ENCODE peak calls at places on chromosomes 5 and 9, in six cellular contexts. H is astrocyte; S is fibroblast of lung; J is GM23248; V is CD8-positive, alpha-beta T cell; L is fibroblast of villous mesenchyme. E is an unnamed sample.

GRCh38 chr5:68071243-68071642 is 144.3 kb upstream of the PIK3R1 start:
- DNase-seq in J (peak), V (no peak), H (no peak), L (no peak), S (no peak), E (no peak)

GRCh38 chr9:35906923-35907699 is 1.1 kb downstream of the HRCT1 start:
- DNase-seq in H (peak), V (no peak), L (peak), S (peak), J (peak), E (peak)

GRCh38 chr9:113593682-113594281 is 130.3 kb downstream of the RGS3 start:
- DNase-seq in L (peak), J (peak), V (no peak), H (peak), S (peak), E (peak)

GRCh38 chr5:32298056-32298420 is 14.7 kb downstream of the MTMR12 start:
- DNase-seq in H (no peak), V (no peak), J (no peak), L (no peak), S (no peak), E (no peak)

GRCh38 chr9:14155237-14155636 is 158.7 kb downstream of the NFIB start:
- DNase-seq in V (no peak), S (no peak), H (no peak), L (no peak), J (no peak), E (no peak)

GRCh38 chr9:134187821-134188420 is 23.6 kb upstream of the RNU6ATAC start:
- DNase-seq in V (no peak), S (no peak), L (no peak), H (no peak), J (no peak), E (no peak)

GRCh38 chr9:109417585-109418544 is 80.2 kb downstream of the PTPN3 start:
- DNase-seq in S (no peak), L (no peak), J (no peak), V (no peak), H (no peak), E (no peak)

GRCh38 chr9:127783111-127783621 is 2.7 kb upstream of the CDK9 start:
- DNase-seq in V (peak), L (no peak), J (no peak), S (no peak), H (no peak), E (peak)

GRCh38 chr5:174542466-174542865 is 181.9 kb upstream of the MSX2 start:
- DNase-seq in J (no peak), V (no peak), H (no peak), L (no peak), S (no peak), E (no peak)

GRCh38 chr5:33371660-33372059 is 69.1 kb upstream of the TARS1 start:
- DNase-seq in J (peak), S (peak), V (no peak), H (peak), L (peak), E (no peak)

GRCh38 chr5:90558344-90559192 is at the start of gene ADGRV1:
- DNase-seq in H (peak), V (no peak), L (peak), S (peak), J (peak), E (peak)

GRCh38 chr5:169116961-169117461 is 183.9 kb downstream of the SLIT3 start:
- DNase-seq in H (no peak), J (peak), S (no peak), V (no peak), L (no peak), E (peak)

GRCh38 chr9:88923653-88924284 is 67.5 kb upstream of the S1PR3 start:
- DNase-seq in L (no peak), V (no peak), S (no peak), H (no peak), J (no peak), E (no peak)

GRCh38 chr5:174119386-174119785 is 73.9 kb downstream of the NSG2 start:
- DNase-seq in L (no peak), S (no peak), J (no peak), H (no peak), V (no peak), E (no peak)

GRCh38 chr5:155128786-155129512 is 115.4 kb downstream of the KIF4B start:
- DNase-seq in L (no peak), J (peak), V (no peak), S (no peak), H (no peak), E (no peak)

GRCh38 chr5:151718168-151718567 is 31.5 kb upstream of the SPARC start:
- DNase-seq in J (peak), V (no peak), L (peak), H (peak), S (peak), E (no peak)

GRCh38 chr5:66633754-66634153 is 37.6 kb downstream of the MAST4 start:
- DNase-seq in H (no peak), L (no peak), J (no peak), S (no peak), V (no peak), E (peak)

GRCh38 chr5:113123563-113123962 is 147.0 kb downstream of the DCP2 start:
- DNase-seq in L (peak), V (no peak), S (no peak), H (no peak), J (no peak), E (no peak)

GRCh38 chr5:142696379-142696778 is 10.5 kb upstream of the FGF1 start:
- DNase-seq in H (no peak), J (no peak), V (no peak), L (no peak), S (no peak), E (no peak)

GRCh38 chr5:147690595-147690994 is 91.9 kb downstream of the JAKMIP2 start:
- DNase-seq in L (no peak), J (no peak), H (no peak), V (no peak), S (no peak), E (no peak)

GRCh38 chr9:36214571-36214970 is 23.9 kb downstream of the CLTA start:
- DNase-seq in L (peak), S (peak), J (peak), H (peak), V (no peak), E (no peak)

GRCh38 chr5:163269624-163270023 is 167.8 kb upstream of the CCNG1 start:
- DNase-seq in V (no peak), J (no peak), H (peak), S (no peak), L (no peak), E (no peak)

GRCh38 chr5:45060686-45061085 is 251.9 kb downstream of the MRPS30 start:
- DNase-seq in L (no peak), S (no peak), V (no peak), J (no peak), H (no peak), E (peak)

GRCh38 chr9:74719306-74719705 is 168.4 kb downstream of the TRPM6 start:
- DNase-seq in S (no peak), L (no peak), H (no peak), J (no peak), V (no peak), E (no peak)

GRCh38 chr5:32390819-32391591 is 53.5 kb downstream of the ZFR start:
- DNase-seq in S (peak), V (no peak), J (peak), L (peak), H (peak), E (peak)

GRCh38 chr9:128712451-128713410 is 10.4 kb downstream of the PKN3 start:
- DNase-seq in J (no peak), V (no peak), H (no peak), L (no peak), S (no peak), E (no peak)

GRCh38 chr5:146026307-146027010 is 78.9 kb downstream of the PLAC8L1 start:
- DNase-seq in J (no peak), L (no peak), H (no peak), S (no peak), V (no peak), E (no peak)

GRCh38 chr9:17251100-17251499 is 116.3 kb downstream of the CNTLN start:
- DNase-seq in V (no peak), S (no peak), H (no peak), L (no peak), J (no peak), E (no peak)

GRCh38 chr5:139426222-139426885 is 13.0 kb downstream of the DNAJC18 start:
- DNase-seq in S (peak), J (peak), H (peak), L (peak), V (no peak), E (peak)

GRCh38 chr5:178387061-178387855 is 154.7 kb upstream of the PHYKPL start:
- DNase-seq in L (no peak), S (no peak), H (no peak), V (no peak), J (no peak), E (no peak)

GRCh38 chr5:62562867-62563266 is 15.8 kb upstream of the LRRC70 start:
- DNase-seq in H (no peak), S (no peak), L (no peak), V (no peak), J (no peak), E (no peak)

GRCh38 chr5:38509185-38509584 is 47.3 kb downstream of the LIFR start:
- DNase-seq in V (no peak), S (peak), H (peak), L (peak), J (peak), E (peak)

GRCh38 chr5:103847060-103847459 is 284.5 kb upstream of the NUDT12 start:
- DNase-seq in L (no peak), J (no peak), V (no peak), S (peak), H (peak), E (no peak)

GRCh38 chr9:37508135-37508833 is 22.5 kb downstream of the POLR1E start:
- DNase-seq in H (no peak), L (no peak), J (no peak), V (no peak), S (no peak), E (no peak)

GRCh38 chr5:624118-624950 is 12.2 kb downstream of the CEP72 start:
- DNase-seq in L (no peak), S (no peak), V (no peak), J (no peak), H (no peak), E (no peak)

GRCh38 chr5:126716861-126717260 is 60.1 kb upstream of the LMNB1 start:
- DNase-seq in H (no peak), L (no peak), V (no peak), S (no peak), J (no peak), E (no peak)

GRCh38 chr9:4486176-4486575 is 4.1 kb upstream of the SLC1A1 start:
- DNase-seq in H (no peak), S (no peak), J (no peak), L (no peak), V (no peak), E (no peak)

DNA sequence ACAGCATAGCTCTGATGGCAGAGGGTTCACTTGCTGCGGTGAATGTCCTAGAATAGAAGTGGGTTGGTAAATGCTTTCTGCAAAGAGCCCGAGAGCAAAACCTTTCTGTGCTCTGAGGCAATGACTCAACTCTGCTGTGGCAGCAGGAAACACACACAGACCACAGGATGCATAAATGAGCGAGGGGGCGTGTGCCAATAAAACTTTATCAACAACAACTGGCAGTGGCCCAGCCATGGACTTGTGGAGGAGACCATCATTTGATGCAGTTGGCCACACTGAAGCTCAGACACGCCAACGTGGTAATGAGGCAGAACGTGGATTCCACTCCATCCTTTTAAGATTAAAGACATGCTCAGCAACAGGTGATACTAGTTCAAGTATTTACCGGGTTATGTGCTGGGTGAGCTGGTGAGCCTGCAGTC is 6.8 kb downstream of the MRPL36 start:
- DNase-seq in L (peak), V (peak), H (peak), J (peak), S (peak), E (peak)
- H3K4me3 ChIP-seq in L (no peak), V (peak), H (no peak), J (no peak), S (no peak), E (peak)

GRCh38 chr5:36237756-36238155 is 4.0 kb downstream of the NADK2 start:
- DNase-seq in S (no peak), J (no peak), V (no peak), L (no peak), H (no peak), E (no peak)

GRCh38 chr5:36239370-36240293 is 2.1 kb downstream of the NADK2 start:
- DNase-seq in L (no peak), H (no peak), S (no peak), V (no peak), J (peak), E (no peak)

GRCh38 chr5:36236801-36237200 is 4.9 kb downstream of the NADK2 start:
- DNase-seq in V (no peak), H (no peak), J (no peak), L (no peak), S (no peak), E (no peak)

GRCh38 chr5:36240779-36241635 is 718 bp downstream of the NADK2 start:
- DNase-seq in V (no peak), L (peak), S (peak), J (peak), H (peak), E (peak)

DNA sequence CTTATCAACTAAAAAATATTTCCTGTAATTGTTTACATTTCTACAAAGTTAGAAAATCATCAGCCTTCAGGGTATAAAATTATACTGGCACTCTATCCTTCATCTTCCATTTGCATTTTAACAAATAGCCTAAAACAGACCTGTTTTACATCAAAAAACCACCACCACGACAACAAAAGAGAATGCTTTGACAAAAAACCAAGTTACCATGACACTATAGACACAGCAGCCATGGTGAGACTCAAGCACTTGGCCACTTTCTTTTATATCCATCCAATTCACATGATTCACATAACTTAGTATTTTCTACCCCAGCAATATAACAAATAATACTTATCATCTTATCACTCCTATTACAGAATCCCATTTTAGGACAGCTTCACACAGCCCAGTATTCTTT is 2.8 kb downstream of the NADK2 start:
- DNase-seq in S (no peak), L (no peak), J (peak), V (no peak), H (no peak), E (no peak)
- H3K4me3 ChIP-seq in S (no peak), L (no peak), J (peak), V (no peak), H (no peak), E (no peak)

GRCh38 chr5:137320056-137321045 is 178.8 kb downstream of the SPOCK1 start:
- DNase-seq in J (peak), V (no peak), S (peak), H (peak), L (peak), E (peak)

GRCh38 chr5:137315534-137316345 is 183.4 kb downstream of the SPOCK1 start:
- DNase-seq in S (no peak), H (no peak), J (no peak), V (no peak), L (no peak), E (no peak)

GRCh38 chr5:137316346-137316736 is 182.8 kb downstream of the SPOCK1 start:
- DNase-seq in J (peak), L (no peak), S (no peak), H (peak), V (no peak), E (no peak)

GRCh38 chr5:137313526-137314175 is 185.5 kb downstream of the SPOCK1 start:
- DNase-seq in H (no peak), V (no peak), L (no peak), J (no peak), S (no peak), E (no peak)

GRCh38 chr5:137318027-137318426 is 181.1 kb downstream of the SPOCK1 start:
- DNase-seq in J (no peak), H (no peak), V (no peak), S (no peak), L (no peak), E (no peak)
- H3K4me3 ChIP-seq in J (no peak), H (no peak), V (no peak), S (no peak), L (no peak), E (no peak)

GRCh38 chr5:42894057-42894456 is 82.4 kb upstream of the SELENOP start:
- DNase-seq in S (no peak), V (no peak), J (no peak), L (no peak), H (no peak), E (no peak)
- H3K4me3 ChIP-seq in S (no peak), V (no peak), J (no peak), L (no peak), H (no peak), E (no peak)

GRCh38 chr9:136135326-136136126 is 16.9 kb upstream of the TMEM250 start:
- DNase-seq in S (no peak), H (no peak), J (no peak), V (no peak), L (no peak), E (peak)

GRCh38 chr9:136133959-136134484 is 15.3 kb upstream of the TMEM250 start:
- DNase-seq in H (no peak), J (no peak), V (no peak), S (no peak), L (no peak), E (no peak)

GRCh38 chr9:136133191-136133958 is 14.7 kb upstream of the TMEM250 start:
- DNase-seq in V (peak), S (peak), H (no peak), J (peak), L (peak), E (no peak)

GRCh38 chr9:136131629-136132499 is 13.2 kb upstream of the TMEM250 start:
- DNase-seq in S (no peak), J (no peak), V (no peak), H (no peak), L (no peak), E (no peak)

GRCh38 chr9:136132500-136133050 is 13.9 kb upstream of the TMEM250 start:
- DNase-seq in H (no peak), L (no peak), J (no peak), S (no peak), V (no peak), E (no peak)
- H3K4me3 ChIP-seq in H (no peak), L (peak), J (no peak), S (no peak), V (no peak), E (no peak)

DNA sequence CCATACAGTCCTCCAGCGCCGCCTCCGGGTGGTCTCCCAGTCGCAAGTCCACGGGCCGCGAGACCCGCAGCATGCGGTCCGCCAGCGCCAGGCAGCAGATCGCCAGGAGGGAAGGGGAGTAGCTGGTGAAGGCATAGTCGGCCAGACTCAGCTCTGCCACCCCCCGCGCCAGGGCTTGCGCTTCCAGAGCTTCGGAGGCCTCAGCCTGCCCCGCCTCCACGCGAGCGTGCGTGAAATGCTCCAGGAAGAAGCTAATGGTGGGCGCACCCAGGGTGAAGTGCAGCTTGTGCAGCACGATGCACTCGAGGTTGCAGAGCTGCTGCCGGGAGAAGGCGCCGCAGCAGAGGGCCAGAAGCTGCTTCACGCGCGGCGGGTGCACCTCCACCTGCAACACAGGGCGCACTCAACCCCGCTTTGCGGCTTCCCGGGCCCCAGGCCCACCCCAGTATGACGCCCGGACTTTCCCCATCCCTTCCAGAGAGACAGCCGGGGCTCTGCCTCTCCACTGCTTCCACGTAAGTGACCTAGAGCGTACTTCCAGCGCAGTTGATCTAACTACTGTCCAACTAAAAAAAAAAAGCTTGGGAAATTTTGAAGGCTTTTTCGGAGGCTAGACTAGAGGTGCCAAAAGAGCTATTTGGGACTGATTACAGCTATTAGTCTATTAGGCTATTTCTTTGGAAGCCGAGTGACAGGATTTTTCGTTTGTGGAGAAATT is 1.8 kb downstream of the CCNO start:
- DNase-seq in V (peak), S (peak), L (peak), H (no peak), J (peak), E (peak)
- H3K4me3 ChIP-seq in V (peak), S (no peak), L (no peak), H (no peak), J (peak), E (peak)

E was measured in SJCRH30.